ENCODE peak calls at places on chromosomes 16 and 17, in six cellular contexts. A is HFFc6, F is T-helper 17 cell, Q is lung microvascular endothelial cell, U is BJ, I is ELR. X is an unnamed sample.

GRCh38 chr17:46962374-46962790 is 16.7 kb downstream of the RPRML start:
- DNase-seq in A (no peak), F (no peak), Q (peak; percentile 43), U (no peak), I (peak; percentile 71), X (no peak)

GRCh38 chr16:2473425-2473926 is 1.5 kb upstream of the TBC1D24 start:
- DNase-seq in A (no peak), F (no peak), Q (no peak), U (no peak), I (no peak), X (no peak)

GRCh38 chr17:45818041-45818440 is 26.6 kb upstream of the SPPL2C start:
- DNase-seq in A (no peak), F (no peak), Q (no peak), U (no peak), I (no peak), X (no peak)

GRCh38 chr16:5510819-5511370 is 413.3 kb upstream of the EEF2KMT start:
- DNase-seq in A (no peak), F (no peak), Q (no peak), U (no peak), I (no peak), X (no peak)

GRCh38 chr17:78592991-78593329 is 15.8 kb upstream of the DNAH17 start:
- DNase-seq in A (no peak), F (no peak), Q (no peak), U (no peak), I (no peak), X (no peak)

GRCh38 chr16:85420501-85421337 is 192.4 kb upstream of the GSE1 start:
- DNase-seq in A (no peak), F (peak; percentile 82), Q (peak; percentile 57), U (no peak), I (peak; percentile 59), X (no peak)

GRCh38 chr16:89691231-89691985 is 4.9 kb downstream of the CDK10 start:
- DNase-seq in A (no peak), F (no peak), Q (no peak), U (no peak), I (no peak), X (no peak)

GRCh38 chr17:72393553-72393952 is 272.7 kb downstream of the SOX9 start:
- DNase-seq in A (peak; percentile 73), F (no peak), Q (peak; percentile 84), U (no peak), I (peak; percentile 100), X (no peak)

GRCh38 chr17:50599606-50600005 is 35.1 kb upstream of the ABCC3 start:
- DNase-seq in A (no peak), F (no peak), Q (no peak), U (no peak), I (no peak), X (no peak)

GRCh38 chr17:79305831-79306687 is 231.4 kb downstream of the ENGASE start:
- DNase-seq in A (no peak), F (no peak), Q (no peak), U (no peak), I (no peak), X (no peak)